ENCODE peak calls at places on chromosomes 12 and 14, in five cellular contexts. O is epithelial cell of proximal tubule, U is astrocyte of the spinal cord, T is foreskin fibroblast, Q is RWPE2. H is an unnamed sample.

GRCh38 chr12:57092529-57092862 is 3.6 kb downstream of the NAB2 start:
- DNase-seq in O (no peak), U (no peak), T (no peak), Q (no peak), H (no peak)

GRCh38 chr12:105445261-105446015 is 114.9 kb downstream of the C12orf75 start:
- DNase-seq in O (peak; percentile 32), U (peak; percentile 41), T (peak; percentile 12), Q (no peak), H (no peak)

GRCh38 chr14:77542349-77543239 is 44.0 kb upstream of the ISM2 start:
- DNase-seq in O (no peak), U (peak; percentile 33), T (no peak), Q (no peak), H (no peak)

GRCh38 chr14:59182641-59183040 is 5.8 kb upstream of the DAAM1 start:
- DNase-seq in O (no peak), U (no peak), T (no peak), Q (no peak), H (no peak)

GRCh38 chr12:32583535-32583934 is 95.6 kb upstream of the DNM1L start:
- DNase-seq in O (no peak), U (peak; percentile 78), T (peak; percentile 75), Q (no peak), H (no peak)

GRCh38 chr12:115473257-115473956 is 789.4 kb upstream of the TBX3 start:
- DNase-seq in O (no peak), U (no peak), T (no peak), Q (no peak), H (no peak)

GRCh38 chr12:29797565-29798360 is 14.0 kb upstream of the TMTC1 start:
- DNase-seq in O (no peak), U (no peak), T (no peak), Q (no peak), H (no peak)

GRCh38 chr14:38022775-38023174 is 184.9 kb upstream of the SSTR1 start:
- DNase-seq in O (no peak), U (no peak), T (no peak), Q (no peak), H (no peak)

GRCh38 chr14:101497910-101498860 is 63.1 kb upstream of the DIO3 start:
- DNase-seq in O (no peak), U (no peak), T (no peak), Q (peak; percentile 49), H (no peak)

GRCh38 chr14:60648169-60648933 is 926 bp downstream of the SIX1 start:
- DNase-seq in O (no peak), U (peak; percentile 38), T (peak; percentile 79), Q (peak; percentile 67), H (no peak)

GRCh38 chr12:93541578-93542217 is 30.8 kb upstream of the SOCS2 start:
- DNase-seq in O (no peak), U (no peak), T (no peak), Q (no peak), H (no peak)

GRCh38 chr12:114681149-114681849 is 2.7 kb downstream of the TBX3 start:
- DNase-seq in O (no peak), U (peak; percentile 65), T (peak; percentile 41), Q (no peak), H (no peak)

GRCh38 chr12:93430280-93430679 is 11.5 kb downstream of the UBE2N start:
- DNase-seq in O (no peak), U (no peak), T (no peak), Q (no peak), H (no peak)

GRCh38 chr14:36580856-36581831 is 1.3 kb downstream of the NKX2-8 start:
- DNase-seq in O (no peak), U (peak; percentile 38), T (peak; percentile 58), Q (peak; percentile 78), H (no peak)

GRCh38 chr14:93967637-93968250 is 8.6 kb downstream of the ASB2 start:
- DNase-seq in O (no peak), U (no peak), T (no peak), Q (no peak), H (no peak)

GRCh38 chr12:128693115-128693514 is 130.6 kb downstream of the SLC15A4 start:
- DNase-seq in O (no peak), U (no peak), T (no peak), Q (no peak), H (no peak)

DNA sequence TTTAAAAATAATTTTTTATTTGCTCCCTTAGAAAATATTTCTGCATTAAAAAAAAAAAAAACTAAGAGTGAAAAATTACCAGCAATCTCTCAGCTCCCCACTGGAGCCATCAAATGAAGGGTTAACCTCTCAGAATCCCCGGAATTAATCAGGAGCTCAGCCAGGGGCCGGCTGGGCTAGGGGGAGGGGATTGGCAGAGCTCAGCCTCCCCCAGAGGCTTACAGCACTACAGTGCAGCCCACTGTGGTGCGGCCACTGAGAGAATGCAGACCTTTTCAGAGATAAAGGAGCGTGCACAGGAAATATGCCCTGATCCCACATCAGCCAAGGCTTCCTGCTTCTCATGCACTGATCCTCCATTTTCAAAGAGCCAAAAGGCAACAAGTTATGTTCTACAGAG is 185.6 kb downstream of the EGLN3 start:
- DNase-seq in O (no peak), U (peak; percentile 61), T (no peak), Q (no peak), H (peak; percentile 57)
- H3K4me3 ChIP-seq in O (no peak overlapping the region), U (no peak overlapping the region), T (no peak overlapping the region), Q (no peak overlapping the region), H (no peak overlapping the region)

DNA sequence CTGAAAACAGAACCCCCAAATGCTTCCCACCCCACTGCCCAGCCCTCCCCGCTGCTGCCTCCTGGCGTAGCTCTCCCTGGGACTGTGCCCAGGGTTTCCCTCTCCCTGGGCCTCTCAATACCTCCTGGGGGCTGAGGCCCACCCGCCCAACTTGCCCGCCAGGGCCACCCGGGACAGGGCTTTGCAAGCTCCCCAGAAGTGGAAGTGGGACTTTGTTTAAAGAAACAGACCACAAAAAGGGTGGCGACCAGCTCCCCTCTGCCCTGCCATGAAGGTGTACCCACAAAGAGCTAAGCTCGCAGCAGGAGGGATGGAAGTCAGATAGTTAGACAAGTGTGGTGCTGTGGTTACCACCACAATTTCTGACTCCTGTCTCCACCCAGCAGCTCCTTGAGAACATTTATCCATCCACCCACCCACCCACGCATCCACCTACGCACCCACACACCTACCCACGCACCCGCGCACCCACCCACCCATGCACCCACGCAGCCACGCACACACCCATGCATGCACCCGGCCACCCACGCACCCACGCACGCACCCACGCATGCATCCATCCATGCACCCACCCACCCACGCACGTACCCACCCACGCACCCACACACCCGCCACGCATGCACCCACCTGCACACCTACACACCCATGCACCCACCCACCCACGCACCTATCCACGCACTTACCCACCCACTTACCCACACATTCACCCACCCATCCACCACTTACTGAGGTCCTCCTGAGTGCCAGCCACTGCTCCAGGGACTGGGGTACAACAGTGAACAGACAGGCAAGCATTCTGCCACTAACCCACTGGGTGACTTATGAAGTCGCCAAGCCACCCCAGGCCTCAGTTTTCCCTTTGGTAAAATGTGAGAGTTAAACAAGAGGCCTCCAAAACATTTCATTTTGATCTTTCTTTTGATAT is 127.3 kb downstream of the SCARB1 start:
- DNase-seq in O (no peak), U (no peak), T (no peak), Q (no peak), H (no peak)
- TF ChIP-seq CTCF in O (no peak), U (no peak), T (no peak), Q (no peak), H (no peak)

GRCh38 chr14:31659278-31659677 is 98.1 kb downstream of the NUBPL start:
- DNase-seq in O (no peak), U (no peak), T (no peak), Q (no peak), H (no peak)

GRCh38 chr14:31660728-31661127 is 99.5 kb downstream of the NUBPL start:
- DNase-seq in O (no peak), U (no peak), T (no peak), Q (no peak), H (no peak)

GRCh38 chr14:31657917-31658316 is 96.7 kb downstream of the NUBPL start:
- DNase-seq in O (no peak), U (no peak), T (no peak), Q (no peak), H (no peak)

DNA sequence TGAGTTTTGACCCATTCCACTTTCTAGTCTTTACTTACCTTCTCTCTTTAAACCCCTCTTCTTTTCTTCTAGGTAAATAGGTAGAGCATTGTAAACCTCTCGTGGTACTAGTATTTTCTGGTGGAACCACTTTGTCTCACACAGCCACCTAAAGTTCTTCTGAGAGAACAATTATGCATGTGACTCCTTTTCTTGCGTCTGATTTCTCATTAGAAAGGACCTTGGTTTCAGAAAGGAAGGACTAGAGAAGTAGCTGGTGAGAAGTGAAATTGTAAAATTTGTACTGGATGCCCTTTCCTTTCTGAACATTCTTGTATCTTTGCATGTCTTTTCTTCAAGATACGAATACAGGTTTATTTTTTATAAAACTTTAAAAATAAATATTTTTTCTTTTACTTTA is 99.0 kb downstream of the NUBPL start:
- DNase-seq in O (no peak), U (no peak), T (no peak), Q (no peak), H (no peak)
- H3K4me3 ChIP-seq in O (no peak overlapping the region), U (no peak overlapping the region), T (no peak overlapping the region), Q (no peak overlapping the region), H (no peak overlapping the region)

GRCh38 chr14:75162631-75163030 is 13.8 kb downstream of the TMED10 start:
- DNase-seq in O (no peak), U (no peak), T (no peak), Q (no peak), H (no peak)
- TF ChIP-seq CTCF in O (no peak), U (no peak), T (no peak), Q (peak; percentile 37), H (no peak)

GRCh38 chr12:62658910-62659309 is 192.3 kb downstream of the MON2 start:
- DNase-seq in O (no peak), U (no peak), T (peak; percentile 36), Q (no peak), H (no peak)
- H3K4me3 ChIP-seq in O (no peak overlapping the region), U (no peak overlapping the region), T (no peak overlapping the region), Q (no peak overlapping the region), H (no peak overlapping the region)

H was measured in astrocyte of the cerebellum.